ENCODE peak calls at places on chromosomes 6 and 20, in five cellular contexts. Z is stimulated activated CD4-positive, alpha-beta T cell treated with anti-CD3 and anti-CD28 coated beads, Interleukin-1b, Interleukin-23, amount 100 ng/mL, for 4 hours; T is activated CD8-positive, alpha-beta T cell treated with anti-CD3 and anti-CD28 coated beads for 36 hours; X is HCT116; M is stimulated activated CD8-positive, alpha-beta memory T cell treated with anti-CD3 and anti-CD28 coated beads, Interleukin-2, amount 100 ng/mL, for 1 hour. S is an unnamed sample.
A peak's percentile ranks its signal among the peaks of the same experiment; 100 is the strongest.

GRCh38 chr6:53359843-53360834 is 11.4 kb upstream of the ELOVL5 start:
- DNase-seq in X (no peak), T (peak; percentile 28), Z (no peak), M (no peak), S (peak; percentile 25)

GRCh38 chr6:156780962-156781705 is 4.0 kb downstream of the ARID1B start:
- DNase-seq in Z (no peak), M (no peak), T (no peak), X (no peak), S (no peak)

GRCh38 chr20:58690351-58690750 is 2.2 kb upstream of the NPEPL1 start:
- DNase-seq in T (no peak), M (no peak), X (no peak), Z (no peak), S (no peak)

GRCh38 chr6:3031857-3032256 is 32.2 kb downstream of the NQO2 start:
- DNase-seq in X (no peak), T (peak; percentile 46), Z (no peak), M (no peak), S (peak; percentile 25)

GRCh38 chr20:57654363-57654997 is 34.3 kb upstream of the ZBP1 start:
- DNase-seq in M (peak; percentile 35), T (peak; percentile 74), Z (peak; percentile 36), X (peak; percentile 23), S (peak; percentile 72)

GRCh38 chr20:61178431-61179080 is 73.5 kb upstream of the CDH4 start:
- DNase-seq in X (no peak), T (no peak), Z (no peak), M (no peak), S (no peak)

GRCh38 chr6:39980839-39981580 is 46.7 kb upstream of the MOCS1 start:
- DNase-seq in M (no peak), T (peak; percentile 14), Z (no peak), X (peak; percentile 37), S (peak; percentile 27)

GRCh38 chr6:25431642-25432307 is 152.6 kb downstream of the CARMIL1 start:
- DNase-seq in X (no peak), Z (no peak), M (no peak), T (no peak), S (no peak)

GRCh38 chr20:12152996-12153395 is 235.3 kb downstream of the BTBD3 start:
- DNase-seq in Z (no peak), X (no peak), M (no peak), T (no peak), S (no peak)

GRCh38 chr6:40044196-40044595 is 109.9 kb upstream of the MOCS1 start:
- DNase-seq in Z (no peak), M (no peak), T (no peak), X (no peak), S (no peak)

GRCh38 chr6:115468272-115469005 is 592.3 kb downstream of the FRK start:
- DNase-seq in T (no peak), Z (no peak), X (no peak), M (no peak), S (no peak)

GRCh38 chr6:129555206-129555832 is 154.7 kb downstream of the ARHGAP18 start:
- DNase-seq in M (no peak), T (no peak), Z (no peak), X (no peak), S (no peak)

GRCh38 chr6:113122060-113122459 is 735.1 kb upstream of the MARCKS start:
- DNase-seq in M (no peak), X (peak; percentile 73), Z (no peak), T (no peak), S (no peak)

GRCh38 chr6:128499079-128499705 is 21.2 kb downstream of the PTPRK start:
- DNase-seq in M (no peak), X (no peak), Z (no peak), T (no peak), S (no peak)

GRCh38 chr6:28281288-28282064 is at the start of gene PGBD1:
- DNase-seq in Z (peak; percentile 47), M (peak; percentile 21), T (peak; percentile 73), X (peak; percentile 13), S (peak; percentile 84)

GRCh38 chr6:89836637-89837222 is 7.0 kb downstream of the CASP8AP2 start:
- DNase-seq in T (no peak), X (no peak), Z (no peak), M (no peak), S (peak; percentile 43)

GRCh38 chr6:120545353-120545752 is 788.9 kb downstream of the TBC1D32 start:
- DNase-seq in Z (no peak), M (no peak), X (no peak), T (no peak), S (no peak)